ENCODE peak calls at places on chromosomes 1 and 21, in four cellular contexts. U, Q, P and Y are unnamed samples.
A peak's percentile ranks its signal among the peaks of the same experiment; 100 is the strongest.

GRCh38 chr1:204506091-204506968 is 9.9 kb upstream of the MDM4 start:
- DNase-seq in U (peak; percentile 76), Q (peak; percentile 85), P (no peak), Y (peak; percentile 54)

GRCh38 chr1:3677411-3677944 is 25.2 kb downstream of the TP73 start:
- DNase-seq in U (no peak), Q (no peak), P (no peak), Y (no peak)

GRCh38 chr1:29962831-29963247 is 726.5 kb downstream of the PTPRU start:
- DNase-seq in U (no peak), Q (no peak), P (no peak), Y (no peak)

GRCh38 chr21:33115586-33116541 is 45.9 kb downstream of the OLIG1 start:
- DNase-seq in U (no peak), Q (no peak), P (no peak), Y (no peak)

GRCh38 chr1:10724948-10725852 is 71.2 kb downstream of the CASZ1 start:
- DNase-seq in U (no peak), Q (peak; percentile 8), P (no peak), Y (peak; percentile 86)

GRCh38 chr1:25204797-25205441 is 27.4 kb downstream of the SYF2 start:
- DNase-seq in U (no peak), Q (peak; percentile 60), P (no peak), Y (peak; percentile 64)

GRCh38 chr1:32992489-32993214 is 28.0 kb upstream of the RNF19B start:
- DNase-seq in U (peak; percentile 78), Q (peak; percentile 88), P (peak; percentile 97), Y (peak; percentile 49)

GRCh38 chr1:165793951-165794350 is 25.3 kb upstream of the TMCO1 start:
- DNase-seq in U (no peak), Q (peak; percentile 19), P (no peak), Y (no peak)

GRCh38 chr1:22416555-22417454 is 34.8 kb upstream of the ZBTB40 start:
- DNase-seq in U (peak; percentile 80), Q (peak; percentile 62), P (peak; percentile 91), Y (peak; percentile 87)

GRCh38 chr1:197619008-197619640 is 156.2 kb downstream of the DENND1B start:
- DNase-seq in U (no peak), Q (peak; percentile 51), P (no peak), Y (no peak)

GRCh38 chr1:220685879-220686278 is 4.3 kb upstream of the C1orf115 start:
- DNase-seq in U (no peak), Q (no peak), P (no peak), Y (no peak)

GRCh38 chr1:119141020-119141424 is 569 bp upstream of the WARS2 start:
- DNase-seq in U (peak; percentile 56), Q (no peak), P (no peak), Y (no peak)

GRCh38 chr1:1906185-1907097 is 8.6 kb upstream of the CALML6 start:
- DNase-seq in U (peak; percentile 79), Q (peak; percentile 83), P (peak; percentile 95), Y (peak; percentile 79)

GRCh38 chr1:115953180-115953579 is 23.1 kb upstream of the SLC22A15 start:
- DNase-seq in U (no peak), Q (no peak), P (no peak), Y (no peak)

GRCh38 chr1:178644308-178645120 is 80.5 kb upstream of the RALGPS2 start:
- DNase-seq in U (no peak), Q (peak; percentile 22), P (no peak), Y (no peak)

GRCh38 chr1:203534526-203534925 is 40.6 kb downstream of the OPTC start:
- DNase-seq in U (no peak), Q (peak; percentile 95), P (peak; percentile 92), Y (no peak)

GRCh38 chr1:235557495-235557894 is 53.2 kb upstream of the B3GALNT2 start:
- DNase-seq in U (peak; percentile 13), Q (no peak), P (no peak), Y (peak; percentile 41)

GRCh38 chr1:62746086-62746808 is 37.7 kb upstream of the ATG4C start:
- DNase-seq in U (no peak), Q (peak; percentile 69), P (no peak), Y (peak; percentile 27)

GRCh38 chr1:202860744-202861419 is 28.1 kb downstream of the RABIF start:
- DNase-seq in U (peak; percentile 43), Q (peak; percentile 20), P (no peak), Y (peak; percentile 55)

GRCh38 chr21:36909901-36910561 is 56.4 kb downstream of the HLCS start:
- DNase-seq in U (no peak), Q (peak; percentile 99), P (no peak), Y (no peak)

GRCh38 chr1:55064861-55065263 is 25.5 kb downstream of the PCSK9 start:
- DNase-seq in U (no peak), Q (peak; percentile 45), P (peak; percentile 77), Y (no peak)

GRCh38 chr1:10663668-10664035 is 132.8 kb downstream of the CASZ1 start:
- DNase-seq in U (no peak), Q (no peak), P (no peak), Y (no peak)

GRCh38 chr1:154431586-154432373 is 26.6 kb downstream of the IL6R start:
- DNase-seq in U (peak; percentile 44), Q (peak; percentile 97), P (no peak), Y (no peak)

GRCh38 chr1:229383961-229384360 is 41.1 kb upstream of the CCSAP start:
- DNase-seq in U (no peak), Q (peak; percentile 78), P (no peak), Y (no peak)

GRCh38 chr1:247056071-247056470 is 22.5 kb downstream of the ZNF670 start:
- DNase-seq in U (no peak), Q (peak; percentile 75), P (no peak), Y (no peak)

GRCh38 chr1:226063362-226064167 is 1.0 kb downstream of the H3-3A start:
- DNase-seq in U (peak; percentile 48), Q (peak; percentile 32), P (peak; percentile 83), Y (peak; percentile 45)

GRCh38 chr1:199218065-199218464 is 579.2 kb downstream of the PTPRC start:
- DNase-seq in U (no peak), Q (no peak), P (no peak), Y (no peak)

GRCh38 chr1:11273595-11274234 is 717 bp downstream of the UBIAD1 start:
- DNase-seq in U (no peak), Q (no peak), P (no peak), Y (no peak)

GRCh38 chr1:55311057-55311631 is 96.0 kb upstream of the USP24 start:
- DNase-seq in U (no peak), Q (peak; percentile 39), P (no peak), Y (no peak)

GRCh38 chr1:246002725-246003441 is 504.2 kb downstream of the SMYD3 start:
- DNase-seq in U (peak; percentile 83), Q (peak; percentile 69), P (peak; percentile 95), Y (peak; percentile 85)

GRCh38 chr1:230149751-230150584 is 82.9 kb downstream of the GALNT2 start:
- DNase-seq in U (no peak), Q (no peak), P (no peak), Y (no peak)

GRCh38 chr1:236893626-236894545 is 98.8 kb downstream of the MTR start:
- DNase-seq in U (no peak), Q (peak; percentile 86), P (no peak), Y (no peak)

GRCh38 chr1:171226757-171227370 is 21.4 kb upstream of the FMO1 start:
- DNase-seq in U (no peak), Q (peak; percentile 76), P (no peak), Y (peak; percentile 72)